ENCODE peak calls at places on chromosomes 12 and 14, in six cellular contexts. A is K562, B is GM12878, H is GM12892, J is HepG2, F is H1. G is an unnamed sample.

GRCh38 chr12:127779301-127780045 is 487.5 kb upstream of the TMEM132C start:
- DNase-seq in B (no peak), J (no peak), F (no peak), A (no peak), H (no peak), G (no peak)

GRCh38 chr14:88871429-88871828 is 47.0 kb downstream of the TTC8 start:
- DNase-seq in A (no peak), H (no peak), J (no peak), F (no peak), B (no peak), G (no peak)

GRCh38 chr14:76867536-76868452 is 41.6 kb downstream of the LRRC74A start:
- DNase-seq in H (no peak), F (no peak), J (no peak), A (no peak), B (no peak), G (no peak)

GRCh38 chr14:60618200-60618599 is 31.1 kb downstream of the SIX1 start:
- DNase-seq in J (peak), A (no peak), B (no peak), H (no peak), F (no peak), G (no peak)

GRCh38 chr14:71119075-71119474 is 211.8 kb downstream of the PCNX1 start:
- DNase-seq in F (no peak), J (no peak), A (no peak), H (no peak), B (no peak), G (no peak)

GRCh38 chr12:3315201-3315661 is 175.8 kb upstream of the PRMT8 start:
- DNase-seq in J (no peak), B (no peak), A (no peak), F (no peak), H (no peak), G (no peak)

GRCh38 chr12:24127919-24128721 is 178.7 kb upstream of the SOX5 start:
- DNase-seq in H (no peak), B (peak), J (no peak), A (no peak), F (no peak), G (no peak)

GRCh38 chr12:110122929-110123328 is 1.2 kb upstream of the IFT81 start:
- DNase-seq in B (no peak), F (no peak), H (no peak), J (no peak), A (no peak), G (no peak)

GRCh38 chr14:67221248-67221981 is 19.8 kb upstream of the PALS1 start:
- DNase-seq in F (no peak), A (no peak), J (no peak), H (no peak), B (no peak), G (no peak)

GRCh38 chr14:71574976-71575375 is 357.3 kb upstream of the RGS6 start:
- DNase-seq in B (no peak), F (no peak), A (no peak), J (no peak), H (no peak), G (no peak)

GRCh38 chr12:20646239-20646827 is 48.8 kb upstream of the SLCO1C1 start:
- DNase-seq in B (no peak), A (peak), H (no peak), J (peak), F (no peak), G (no peak)

GRCh38 chr12:50220357-50221061 is 53.3 kb upstream of the CERS5 start:
- DNase-seq in A (peak), J (no peak), F (no peak), B (peak), H (peak), G (no peak)

GRCh38 chr12:91289072-91289471 is 106.5 kb upstream of the DCN start:
- DNase-seq in B (no peak), H (no peak), J (no peak), A (no peak), F (no peak), G (no peak)

GRCh38 chr12:89927226-89927698 is 218.6 kb upstream of the ATP2B1 start:
- DNase-seq in F (no peak), H (peak), A (peak), B (peak), J (no peak), G (peak)

GRCh38 chr14:99751539-99752485 is 41.4 kb upstream of the EML1 start:
- DNase-seq in H (no peak), B (no peak), A (no peak), J (no peak), F (no peak), G (no peak)

GRCh38 chr14:96284008-96284407 is 28.0 kb downstream of the BDKRB1 start:
- DNase-seq in H (no peak), A (no peak), B (no peak), F (no peak), J (no peak), G (no peak)

GRCh38 chr14:26709019-26709418 is 111.2 kb upstream of the NOVA1 start:
- DNase-seq in H (no peak), F (no peak), J (no peak), A (no peak), B (no peak), G (no peak)

GRCh38 chr12:124123432-124124015 is 150.5 kb downstream of the ZNF664 start:
- DNase-seq in B (no peak), A (no peak), J (no peak), H (no peak), F (no peak), G (no peak)

GRCh38 chr12:10967409-10967808 is 19.3 kb downstream of the TAS2R50 start:
- DNase-seq in F (no peak), H (no peak), B (no peak), A (no peak), J (no peak), G (no peak)

GRCh38 chr14:56751471-56751870 is 58.8 kb downstream of the OTX2 start:
- DNase-seq in H (no peak), B (no peak), F (no peak), J (no peak), A (no peak), G (no peak)

GRCh38 chr14:60183138-60183537 is 17.9 kb upstream of the DHRS7 start:
- DNase-seq in B (no peak), J (no peak), A (no peak), H (no peak), F (no peak), G (no peak)

GRCh38 chr14:71734076-71734475 is 198.2 kb upstream of the RGS6 start:
- DNase-seq in B (no peak), A (no peak), F (no peak), H (no peak), J (no peak), G (no peak)

GRCh38 chr12:67827820-67828383 is 161.3 kb upstream of the IFNG-AS1 start:
- DNase-seq in J (no peak), F (no peak), A (no peak), B (no peak), H (no peak), G (no peak)

GRCh38 chr12:121628536-121628935 is 2.2 kb downstream of the ORAI1 start:
- DNase-seq in J (no peak), H (no peak), A (no peak), B (no peak), F (no peak), G (no peak)

GRCh38 chr12:121536929-121537813 is 43.7 kb downstream of the KDM2B start:
- DNase-seq in J (peak), B (peak), H (peak), F (no peak), A (peak), G (peak)

GRCh38 chr12:92854344-92854743 is 74.8 kb downstream of the EEA1 start:
- DNase-seq in F (no peak), H (no peak), A (no peak), J (peak), B (no peak), G (no peak)

GRCh38 chr12:52984136-52984535 is 22.1 kb upstream of the EIF4B start:
- DNase-seq in H (no peak), F (no peak), J (no peak), B (no peak), A (no peak), G (no peak)

GRCh38 chr12:10153271-10154144 is 18.4 kb downstream of the OLR1 start:
- DNase-seq in B (no peak), H (peak), J (peak), A (peak), F (peak), G (peak)

GRCh38 chr12:1587927-1588573 is 6.3 kb downstream of the FBXL14 start:
- DNase-seq in J (no peak), H (no peak), F (no peak), B (no peak), A (no peak), G (no peak)

GRCh38 chr12:5964913-5965900 is 20.1 kb upstream of the ANO2 start:
- DNase-seq in F (no peak), A (no peak), B (no peak), H (no peak), J (no peak), G (no peak)

GRCh38 chr14:78848234-78848820 is 678.2 kb downstream of the NRXN3 start:
- DNase-seq in H (no peak), B (no peak), F (no peak), J (peak), A (peak), G (peak)

GRCh38 chr12:16019131-16019530 is 108.0 kb downstream of the DERA start:
- DNase-seq in H (no peak), F (no peak), B (no peak), A (no peak), J (no peak), G (no peak)

GRCh38 chr14:53399057-53399456 is 245.9 kb upstream of the DDHD1 start:
- DNase-seq in B (no peak), H (no peak), A (peak), J (no peak), F (peak), G (no peak)

GRCh38 chr12:29962276-29963035 is 178.7 kb upstream of the TMTC1 start:
- DNase-seq in J (no peak), B (no peak), F (no peak), H (no peak), A (no peak), G (no peak)

GRCh38 chr14:53358166-53358565 is 205.0 kb upstream of the DDHD1 start:
- DNase-seq in B (no peak), J (no peak), F (no peak), A (no peak), H (no peak), G (no peak)

GRCh38 chr14:85528080-85528881 is 1.7 kb upstream of the FLRT2 start:
- DNase-seq in A (no peak), B (no peak), H (no peak), F (no peak), J (peak), G (no peak)

GRCh38 chr12:5085896-5086295 is 42.2 kb downstream of the KCNA5 start:
- DNase-seq in J (no peak), F (no peak), B (no peak), H (no peak), A (no peak), G (no peak)

GRCh38 chr14:29222671-29223268 is 456.2 kb downstream of the FOXG1 start:
- DNase-seq in H (no peak), J (peak), F (no peak), B (no peak), A (peak), G (no peak)

GRCh38 chr12:54040148-54040494 is 7.3 kb downstream of the HOXC5 start:
- DNase-seq in H (no peak), A (peak), J (no peak), F (no peak), B (no peak), G (no peak)
- TF ChIP-seq TAF1 in H (no peak), A (no peak), J (no peak), F (no peak), B (no peak), G (no peak)

GRCh38 chr14:49582211-49582977 is 3.8 kb downstream of the RPS29 start:
- DNase-seq in B (no peak), A (no peak), F (no peak), J (no peak), H (no peak), G (no peak)
- TF ChIP-seq POLR2A in B (no peak), A (peak), F (peak), J (peak), H (peak), G (peak)

DNA sequence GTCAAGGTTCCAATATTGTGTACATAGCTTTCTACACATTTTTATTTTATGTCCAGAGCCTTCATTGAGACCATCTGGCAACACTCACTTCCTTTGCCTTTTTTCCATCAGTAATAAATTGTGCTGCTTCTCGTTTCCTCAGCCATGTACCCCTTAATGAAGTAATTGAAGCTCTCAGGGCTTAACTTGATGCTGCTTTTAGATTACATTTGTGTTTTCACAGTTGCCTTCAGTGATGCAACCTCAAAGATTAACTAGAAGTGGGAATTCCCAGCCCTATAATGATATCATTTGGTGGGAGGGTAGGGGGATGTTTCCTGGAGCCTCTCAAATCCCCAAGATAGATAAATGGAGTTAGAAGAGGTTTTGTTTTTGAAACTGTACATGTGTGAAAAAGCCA is 80.2 kb upstream of the KRR1 start:
- DNase-seq in B (no peak), A (no peak), F (no peak), H (no peak), J (no peak), G (no peak)
- TF ChIP-seq POLR2AphosphoS5 in B (no peak), A (no peak), F (no peak), H (no peak), J (no peak), G (no peak)

DNA sequence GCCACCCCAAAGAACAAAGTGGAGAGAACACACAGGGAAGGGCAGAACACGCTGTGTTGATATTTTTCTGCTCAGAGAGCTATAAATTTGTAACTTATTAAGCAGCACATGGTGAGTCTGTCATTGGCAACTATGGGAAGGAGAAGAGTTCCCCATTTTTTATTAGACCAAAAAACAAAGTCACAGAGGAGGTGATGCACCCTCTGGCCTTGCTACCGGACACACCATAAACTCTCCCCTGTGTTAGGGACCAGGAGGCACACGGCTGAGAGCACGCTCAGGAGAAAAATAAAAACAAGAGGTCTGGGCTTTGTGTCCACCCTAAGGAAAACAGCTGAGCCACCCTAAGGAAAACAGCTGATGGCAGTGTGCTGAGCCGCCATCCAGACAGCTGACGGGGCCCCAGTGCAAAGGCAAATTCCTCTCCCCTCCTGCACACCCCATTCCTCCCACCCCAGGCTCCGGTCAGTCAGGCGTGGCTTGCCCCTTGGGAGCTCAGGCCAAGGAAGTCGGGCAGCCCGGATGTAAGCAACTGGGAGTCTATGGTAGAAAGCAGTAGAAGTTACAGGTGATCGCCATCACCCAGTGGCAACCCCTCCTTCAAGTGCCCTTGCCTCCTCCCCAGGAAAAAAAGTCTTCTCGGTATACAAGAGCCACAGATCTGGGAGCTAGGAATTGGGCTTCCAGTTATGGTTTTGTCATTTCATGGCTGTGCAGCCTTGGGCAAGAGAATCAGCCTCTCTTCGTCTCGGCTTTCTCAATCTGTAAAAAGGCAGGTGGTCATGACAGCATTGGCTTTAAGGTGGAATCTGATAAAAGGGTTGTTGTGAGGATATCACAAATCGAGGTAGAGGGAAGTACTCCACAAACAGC is 2.4 kb downstream of the PXN start:
- DNase-seq in B (no peak), J (no peak), H (no peak), A (no peak), F (no peak), G (no peak)
- TF ChIP-seq TAF1 in B (no peak), J (no peak), H (no peak), A (no peak), F (no peak), G (no peak)

G was measured in GM12891.